ENCODE peak calls at places on chromosomes 4 and X, in five cellular contexts. One of them, this sample, is unnamed.

GRCh38 chrX:154040307-154040756 is 20.6 kb upstream of the IRAK1 start:
- DNase-seq in CD8-positive, alpha-beta T cell: no peak
- DNase-seq in right atrium auricular region: no peak
- DNase-seq in tibial artery: peak; percentile 27
- DNase-seq in mammary epithelial cell: peak; percentile 65
- DNase-seq in this sample: peak; percentile 61

GRCh38 chr4:150395872-150396271 is 186.1 kb upstream of the MAB21L2 start:
- DNase-seq in mammary epithelial cell: no peak
- DNase-seq in tibial artery: no peak
- DNase-seq in CD8-positive, alpha-beta T cell: no peak
- DNase-seq in right atrium auricular region: no peak
- DNase-seq in this sample: no peak

GRCh38 chrX:368811-369562 is 17.7 kb downstream of the PPP2R3B start:
- DNase-seq in tibial artery: no peak
- DNase-seq in CD8-positive, alpha-beta T cell: no peak
- DNase-seq in mammary epithelial cell: no peak
- DNase-seq in right atrium auricular region: no peak
- DNase-seq in this sample: no peak

GRCh38 chr4:152614337-152614736 is 65.5 kb downstream of the TMEM154 start:
- DNase-seq in right atrium auricular region: no peak
- DNase-seq in mammary epithelial cell: no peak
- DNase-seq in tibial artery: no peak
- DNase-seq in CD8-positive, alpha-beta T cell: no peak
- DNase-seq in this sample: no peak

GRCh38 chr4:127967141-127967775 is 2.1 kb downstream of the ABHD18 start:
- DNase-seq in right atrium auricular region: no peak
- DNase-seq in mammary epithelial cell: no peak
- DNase-seq in tibial artery: no peak
- DNase-seq in CD8-positive, alpha-beta T cell: no peak
- DNase-seq in this sample: no peak

GRCh38 chr4:118557298-118557851 is 127.8 kb upstream of the METTL14 start:
- DNase-seq in tibial artery: no peak
- DNase-seq in CD8-positive, alpha-beta T cell: no peak
- DNase-seq in mammary epithelial cell: peak; percentile 83
- DNase-seq in right atrium auricular region: no peak
- DNase-seq in this sample: no peak

GRCh38 chr4:168150651-168151050 is 58.3 kb downstream of the ANXA10 start:
- DNase-seq in mammary epithelial cell: no peak
- DNase-seq in right atrium auricular region: no peak
- DNase-seq in tibial artery: no peak
- DNase-seq in CD8-positive, alpha-beta T cell: no peak
- DNase-seq in this sample: no peak

GRCh38 chr4:177118596-177118995 is 191.1 kb upstream of the NEIL3 start:
- DNase-seq in right atrium auricular region: peak; percentile 62
- DNase-seq in mammary epithelial cell: peak; percentile 62
- DNase-seq in CD8-positive, alpha-beta T cell: no peak
- DNase-seq in tibial artery: peak; percentile 42
- DNase-seq in this sample: no peak

GRCh38 chrX:151698485-151698884 is 3.2 kb downstream of the PRRG3 start:
- DNase-seq in CD8-positive, alpha-beta T cell: no peak
- DNase-seq in mammary epithelial cell: no peak
- DNase-seq in right atrium auricular region: no peak
- DNase-seq in tibial artery: no peak
- DNase-seq in this sample: no peak

GRCh38 chr4:96126227-96126626 is 286.3 kb downstream of the PDHA2 start:
- DNase-seq in tibial artery: no peak
- DNase-seq in right atrium auricular region: no peak
- DNase-seq in mammary epithelial cell: no peak
- DNase-seq in CD8-positive, alpha-beta T cell: no peak
- DNase-seq in this sample: no peak

GRCh38 chrX:106608016-106608415 is 3.8 kb upstream of the RADX start:
- DNase-seq in CD8-positive, alpha-beta T cell: peak; percentile 2
- DNase-seq in right atrium auricular region: no peak
- DNase-seq in tibial artery: no peak
- DNase-seq in mammary epithelial cell: peak; percentile 9
- DNase-seq in this sample: no peak

GRCh38 chr4:102429553-102429952 is 71.6 kb upstream of the NFKB1 start:
- DNase-seq in right atrium auricular region: no peak
- DNase-seq in CD8-positive, alpha-beta T cell: no peak
- DNase-seq in mammary epithelial cell: peak; percentile 95
- DNase-seq in tibial artery: no peak
- DNase-seq in this sample: no peak

GRCh38 chr4:185358514-185359433 is 37.0 kb downstream of the LRP2BP start:
- DNase-seq in right atrium auricular region: no peak
- DNase-seq in CD8-positive, alpha-beta T cell: no peak
- DNase-seq in tibial artery: no peak
- DNase-seq in mammary epithelial cell: no peak
- DNase-seq in this sample: no peak

GRCh38 chr4:88613417-88613875 is 21.2 kb downstream of the HERC3 start:
- DNase-seq in right atrium auricular region: no peak
- DNase-seq in CD8-positive, alpha-beta T cell: no peak
- DNase-seq in tibial artery: no peak
- DNase-seq in mammary epithelial cell: no peak
- DNase-seq in this sample: no peak

GRCh38 chrX:118823263-118824172 is at the start of gene ZCCHC12:
- DNase-seq in right atrium auricular region: no peak
- DNase-seq in CD8-positive, alpha-beta T cell: peak; percentile 2
- DNase-seq in mammary epithelial cell: peak; percentile 25
- DNase-seq in tibial artery: no peak
- DNase-seq in this sample: no peak

GRCh38 chrX:80285131-80285773 is 135.0 kb upstream of the TENT5D start:
- DNase-seq in tibial artery: no peak
- DNase-seq in right atrium auricular region: no peak
- DNase-seq in CD8-positive, alpha-beta T cell: no peak
- DNase-seq in mammary epithelial cell: peak; percentile 19
- DNase-seq in this sample: no peak
- TF ChIP-seq CTCF in tibial artery: no peak
- TF ChIP-seq CTCF in right atrium auricular region: peak; percentile 25
- TF ChIP-seq CTCF in CD8-positive, alpha-beta T cell: no peak
- TF ChIP-seq CTCF in mammary epithelial cell: peak; percentile 58
- TF ChIP-seq CTCF in this sample: peak; percentile 9

GRCh38 chrX:148552775-148553174 is 52.4 kb downstream of the AFF2 start:
- DNase-seq in CD8-positive, alpha-beta T cell: no peak
- DNase-seq in right atrium auricular region: no peak
- DNase-seq in tibial artery: no peak
- DNase-seq in mammary epithelial cell: no peak
- DNase-seq in this sample: no peak
- TF ChIP-seq CTCF in CD8-positive, alpha-beta T cell: no peak
- TF ChIP-seq CTCF in right atrium auricular region: no peak
- TF ChIP-seq CTCF in tibial artery: no peak
- TF ChIP-seq CTCF in mammary epithelial cell: peak; percentile 45
- TF ChIP-seq CTCF in this sample: peak; percentile 31

DNA sequence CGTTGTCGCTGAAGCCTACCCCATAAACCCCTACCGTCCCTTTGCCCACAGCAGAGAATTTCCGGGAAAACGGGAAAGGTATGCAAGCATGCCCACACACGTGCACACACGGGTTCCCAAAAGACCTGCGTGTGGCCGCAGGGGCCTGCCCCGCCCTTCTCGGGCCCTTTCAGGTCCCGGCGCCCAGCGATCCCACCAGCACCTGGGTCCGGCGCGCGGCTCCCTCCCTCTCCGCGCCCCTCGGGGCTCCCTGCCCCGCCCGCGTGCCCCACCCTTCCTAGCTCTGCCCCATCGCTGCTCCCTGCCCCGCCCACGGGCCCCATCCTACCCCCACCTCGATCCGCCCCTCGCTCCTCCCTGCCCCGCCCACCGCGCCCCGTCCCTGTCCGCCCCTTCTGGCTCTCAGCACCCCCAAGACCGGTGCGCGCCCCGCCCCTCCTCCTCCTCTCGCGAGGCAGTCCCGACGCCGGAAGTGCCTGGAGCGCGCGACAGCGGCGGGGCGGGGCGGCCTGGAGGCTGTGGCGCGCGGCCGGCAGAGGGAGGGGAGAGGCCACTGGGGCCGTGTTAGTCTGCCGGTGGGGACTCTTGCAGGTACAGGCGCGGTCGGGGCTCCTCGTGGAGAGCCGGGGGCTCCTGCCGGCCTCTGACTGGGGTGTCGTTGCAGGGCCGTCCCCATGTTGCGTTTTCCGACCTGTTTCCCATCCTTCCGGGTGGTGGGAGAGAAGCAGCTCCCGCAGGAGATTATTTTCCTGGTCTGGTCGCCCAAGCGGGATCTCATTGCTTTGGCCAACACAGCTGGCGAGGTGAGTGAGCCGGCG is at the start of gene ANAPC4:
- DNase-seq in tibial artery: peak; percentile 93
- DNase-seq in mammary epithelial cell: peak; percentile 91
- DNase-seq in CD8-positive, alpha-beta T cell: peak; percentile 95
- DNase-seq in right atrium auricular region: peak; percentile 90
- DNase-seq in this sample: peak; percentile 84
- TF ChIP-seq CTCF in tibial artery: no peak
- TF ChIP-seq CTCF in mammary epithelial cell: no peak
- TF ChIP-seq CTCF in CD8-positive, alpha-beta T cell: no peak
- TF ChIP-seq CTCF in right atrium auricular region: peak; percentile 36
- TF ChIP-seq CTCF in this sample: no peak

GRCh38 chr4:53942712-53943111 is 121.7 kb downstream of the CHIC2 start:
- DNase-seq in tibial artery: no peak
- DNase-seq in CD8-positive, alpha-beta T cell: no peak
- DNase-seq in right atrium auricular region: no peak
- DNase-seq in mammary epithelial cell: no peak
- DNase-seq in this sample: no peak
- TF ChIP-seq CTCF in tibial artery: no peak
- TF ChIP-seq CTCF in CD8-positive, alpha-beta T cell: no peak
- TF ChIP-seq CTCF in right atrium auricular region: no peak
- TF ChIP-seq CTCF in mammary epithelial cell: no peak
- TF ChIP-seq CTCF in this sample: no peak

GRCh38 chr4:92519727-92520126 is 216.0 kb downstream of the GRID2 start:
- DNase-seq in mammary epithelial cell: no peak
- DNase-seq in CD8-positive, alpha-beta T cell: no peak
- DNase-seq in tibial artery: no peak
- DNase-seq in right atrium auricular region: no peak
- DNase-seq in this sample: no peak

GRCh38 chr4:92522371-92522770 is 218.6 kb downstream of the GRID2 start:
- DNase-seq in right atrium auricular region: no peak
- DNase-seq in CD8-positive, alpha-beta T cell: no peak
- DNase-seq in mammary epithelial cell: no peak
- DNase-seq in tibial artery: no peak
- DNase-seq in this sample: no peak

GRCh38 chr4:92516450-92516849 is 212.7 kb downstream of the GRID2 start:
- DNase-seq in tibial artery: no peak
- DNase-seq in right atrium auricular region: no peak
- DNase-seq in CD8-positive, alpha-beta T cell: no peak
- DNase-seq in mammary epithelial cell: no peak
- DNase-seq in this sample: no peak

GRCh38 chr4:92521941-92522340 is 218.2 kb downstream of the GRID2 start:
- DNase-seq in mammary epithelial cell: no peak
- DNase-seq in right atrium auricular region: no peak
- DNase-seq in CD8-positive, alpha-beta T cell: no peak
- DNase-seq in tibial artery: no peak
- DNase-seq in this sample: no peak

GRCh38 chr4:92520563-92520962 is 216.8 kb downstream of the GRID2 start:
- DNase-seq in tibial artery: no peak
- DNase-seq in CD8-positive, alpha-beta T cell: no peak
- DNase-seq in mammary epithelial cell: no peak
- DNase-seq in right atrium auricular region: no peak
- DNase-seq in this sample: no peak
- TF ChIP-seq CTCF in tibial artery: no peak
- TF ChIP-seq CTCF in CD8-positive, alpha-beta T cell: no peak
- TF ChIP-seq CTCF in mammary epithelial cell: no peak
- TF ChIP-seq CTCF in right atrium auricular region: no peak
- TF ChIP-seq CTCF in this sample: no peak

DNA sequence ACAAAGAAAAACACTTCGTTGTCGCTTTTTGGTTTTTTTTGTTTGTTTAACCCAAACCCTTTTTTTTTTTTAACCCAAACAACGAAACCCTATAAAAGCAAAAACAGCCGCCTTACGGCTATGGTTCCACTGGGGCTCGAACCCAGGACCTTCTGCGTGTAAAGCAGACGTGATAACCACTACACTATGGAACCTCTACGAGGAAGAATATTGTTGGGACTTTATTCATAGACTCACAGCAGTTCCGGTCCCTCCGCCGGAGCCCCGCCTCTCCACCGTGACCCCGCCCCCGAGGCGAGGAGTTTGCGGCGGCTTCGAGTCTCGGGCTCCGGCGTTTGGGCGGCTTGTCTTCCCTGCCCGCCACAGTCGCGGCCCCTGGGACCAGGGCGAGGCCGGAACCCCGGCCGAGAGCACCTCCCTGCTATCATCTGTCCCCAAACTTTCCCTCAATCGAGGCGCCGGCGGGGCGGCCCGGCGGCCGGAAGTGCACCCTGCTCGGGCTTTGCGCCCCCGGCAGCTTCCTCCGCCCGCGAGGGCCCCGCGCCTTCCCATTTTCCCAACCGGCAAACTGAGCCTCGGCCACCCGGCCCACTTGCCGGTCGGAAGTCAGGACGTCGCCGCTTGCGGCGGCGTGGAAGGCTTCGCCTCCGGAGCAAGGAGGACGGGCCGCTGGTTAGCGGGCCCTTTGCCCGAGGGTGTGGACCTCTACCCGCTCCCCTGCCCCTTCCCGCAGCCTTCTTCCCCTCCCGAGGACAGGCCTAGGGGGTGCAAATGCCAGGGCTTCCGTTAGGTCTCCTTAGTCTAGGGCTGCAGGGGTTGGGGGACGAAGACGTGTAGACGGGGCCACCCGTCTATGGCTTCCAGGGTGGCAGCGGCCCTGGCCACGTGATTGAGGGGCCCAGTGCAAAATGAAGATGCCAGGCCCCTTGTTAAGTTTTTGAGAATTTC is 3.2 kb upstream of the RS1 start:
- DNase-seq in CD8-positive, alpha-beta T cell: peak; percentile 66
- DNase-seq in right atrium auricular region: peak; percentile 79
- DNase-seq in mammary epithelial cell: peak; percentile 53
- DNase-seq in tibial artery: peak; percentile 59
- DNase-seq in this sample: peak; percentile 61
- TF ChIP-seq CTCF in CD8-positive, alpha-beta T cell: no peak
- TF ChIP-seq CTCF in right atrium auricular region: no peak
- TF ChIP-seq CTCF in mammary epithelial cell: no peak
- TF ChIP-seq CTCF in tibial artery: no peak
- TF ChIP-seq CTCF in this sample: no peak

This sample was measured in CD14-positive monocyte.